ENCODE peak calls at places on chromosomes 11 and 22, in seven cellular contexts. P is WTC11; L is EL; S is posterior cingulate gyrus; H is amygdala; W is effector CD8-positive, alpha-beta T cell; U is NCI-H2029 treated with DMSO at 0.1 percent for 48 hours. Z is an unnamed sample.

GRCh38 chr22:31142285-31142684 is 2.0 kb upstream of the PLA2G3 start:
- DNase-seq in U (no peak), W (no peak), S (no peak), H (no peak), P (no peak), L (no peak), Z (no peak)

GRCh38 chr11:20208622-20209090 is 48.4 kb upstream of the DBX1 start:
- DNase-seq in U (no peak), W (no peak), H (no peak), P (peak), L (no peak), S (no peak), Z (no peak)

GRCh38 chr11:133928628-133929059 is 28.1 kb downstream of the IGSF9B start:
- DNase-seq in W (no peak), U (peak), L (peak), P (peak), H (no peak), S (no peak), Z (peak)

GRCh38 chr11:2095198-2095520 is 44.0 kb downstream of the IGF2 start:
- DNase-seq in S (no peak), U (no peak), H (no peak), W (no peak), L (no peak), P (no peak), Z (no peak)

GRCh38 chr22:31497148-31497938 is 1.0 kb downstream of the SFI1 start:
- DNase-seq in L (no peak), W (no peak), P (no peak), U (no peak), H (no peak), S (no peak), Z (no peak)

GRCh38 chr11:19822531-19822930 is 109.9 kb downstream of the NAV2 start:
- DNase-seq in W (no peak), S (no peak), P (no peak), U (no peak), L (no peak), H (no peak), Z (no peak)

GRCh38 chr11:104907521-104908185 is 9.4 kb upstream of the CASP12 start:
- DNase-seq in H (no peak), U (no peak), W (no peak), L (peak), S (no peak), P (no peak), Z (no peak)

GRCh38 chr11:2295971-2296912 is 5.5 kb downstream of the C11orf21 start:
- DNase-seq in L (no peak), S (no peak), H (no peak), P (no peak), W (no peak), U (no peak), Z (no peak)

GRCh38 chr11:5279678-5280077 is 9.9 kb upstream of the HBE1 start:
- DNase-seq in P (no peak), U (no peak), W (no peak), S (no peak), L (no peak), H (no peak), Z (no peak)

GRCh38 chr11:116384876-116385275 is 387.9 kb downstream of the BUD13 start:
- DNase-seq in L (no peak), S (no peak), W (no peak), H (no peak), U (no peak), P (no peak), Z (no peak)

Z was measured in DMS153.